ENCODE peak calls at places on chromosomes 12 and 14, in five cellular contexts. One of them, this sample, is unnamed.

GRCh38 chr14:58941666-58942065 is 246.8 kb upstream of the DAAM1 start:
- DNase-seq in osteocyte: no peak
- DNase-seq in NCI-H1694: no peak
- DNase-seq in cardiac fibroblast: no peak
- DNase-seq in kidney tubule cell: no peak
- DNase-seq in this sample: no peak

GRCh38 chr14:68939424-68939892 is 39.6 kb downstream of the ACTN1 start:
- DNase-seq in cardiac fibroblast: no peak
- DNase-seq in NCI-H1694: no peak
- DNase-seq in kidney tubule cell: no peak
- DNase-seq in osteocyte: no peak
- DNase-seq in this sample: no peak

GRCh38 chr12:93804392-93805179 is 127.4 kb downstream of the CRADD start:
- DNase-seq in NCI-H1694: no peak
- DNase-seq in cardiac fibroblast: no peak
- DNase-seq in osteocyte: no peak
- DNase-seq in kidney tubule cell: peak; percentile 81
- DNase-seq in this sample: no peak

GRCh38 chr12:103930787-103931536 is 752 bp downstream of the HSP90B1 start:
- DNase-seq in cardiac fibroblast: peak; percentile 55
- DNase-seq in osteocyte: no peak
- DNase-seq in kidney tubule cell: peak; percentile 27
- DNase-seq in NCI-H1694: no peak
- DNase-seq in this sample: no peak

GRCh38 chr14:65334765-65335411 is 77.6 kb upstream of the FUT8 start:
- DNase-seq in kidney tubule cell: no peak
- DNase-seq in osteocyte: no peak
- DNase-seq in NCI-H1694: no peak
- DNase-seq in cardiac fibroblast: peak; percentile 22
- DNase-seq in this sample: peak; percentile 43

GRCh38 chr12:111222520-111222919 is 146.4 kb downstream of the PHETA1 start:
- DNase-seq in NCI-H1694: no peak
- DNase-seq in kidney tubule cell: no peak
- DNase-seq in cardiac fibroblast: no peak
- DNase-seq in osteocyte: no peak
- DNase-seq in this sample: no peak

GRCh38 chr12:16531623-16532022 is 74.3 kb downstream of the LMO3 start:
- DNase-seq in kidney tubule cell: no peak
- DNase-seq in cardiac fibroblast: no peak
- DNase-seq in osteocyte: no peak
- DNase-seq in NCI-H1694: peak; percentile 64
- DNase-seq in this sample: no peak

GRCh38 chr12:132257206-132257954 is 72.0 kb downstream of the GALNT9 start:
- DNase-seq in cardiac fibroblast: no peak
- DNase-seq in NCI-H1694: no peak
- DNase-seq in osteocyte: no peak
- DNase-seq in kidney tubule cell: no peak
- DNase-seq in this sample: no peak

GRCh38 chr14:63632932-63633514 is 8.6 kb downstream of the WDR89 start:
- DNase-seq in cardiac fibroblast: peak; percentile 48
- DNase-seq in kidney tubule cell: peak; percentile 23
- DNase-seq in NCI-H1694: peak; percentile 60
- DNase-seq in osteocyte: no peak
- DNase-seq in this sample: no peak

This sample was measured in iPS DF 6.9.